ENCODE peak calls at places on chromosomes 3 and 15, in six cellular contexts. V, U, G, W, R and F are unnamed samples.

GRCh38 chr3:55604414-55604813 is 117.3 kb upstream of the WNT5A start:
- DNase-seq in R (no peak), W (no peak), G (no peak), U (no peak), V (no peak), F (no peak)

GRCh38 chr3:32815812-32816438 is 1.9 kb upstream of the TRIM71 start:
- DNase-seq in U (no peak), V (no peak), R (no peak), G (no peak), W (no peak), F (no peak)

GRCh38 chr15:70376929-70377691 is 279.4 kb upstream of the TLE3 start:
- DNase-seq in W (no peak), G (peak), V (peak), U (peak), R (peak), F (no peak)

GRCh38 chr15:77027697-77028450 is 32.9 kb downstream of the PSTPIP1 start:
- DNase-seq in R (peak), G (peak), V (no peak), U (peak), W (no peak), F (no peak)

GRCh38 chr15:69747193-69747592 is 294.6 kb downstream of the RPLP1 start:
- DNase-seq in R (no peak), U (no peak), G (no peak), W (no peak), V (no peak), F (no peak)

GRCh38 chr3:49519916-49520385 is 34.3 kb upstream of the BSN start:
- DNase-seq in R (no peak), U (no peak), G (no peak), V (no peak), W (no peak), F (no peak)

GRCh38 chr15:69604050-69604378 is 151.4 kb downstream of the RPLP1 start:
- DNase-seq in V (no peak), G (peak), R (no peak), U (no peak), W (no peak), F (peak)

GRCh38 chr3:28186748-28187147 is 54.7 kb upstream of the CMC1 start:
- DNase-seq in R (no peak), V (no peak), G (no peak), U (no peak), W (no peak), F (no peak)

GRCh38 chr3:112017081-112017480 is 17.5 kb upstream of the TMPRSS7 start:
- DNase-seq in U (no peak), V (no peak), R (no peak), W (no peak), G (no peak), F (no peak)

GRCh38 chr15:86892774-86893449 is 813.2 kb downstream of the AGBL1 start:
- DNase-seq in V (no peak), U (no peak), W (no peak), G (no peak), R (no peak), F (no peak)

GRCh38 chr15:34820110-34820509 is 24.8 kb upstream of the ACTC1 start:
- DNase-seq in G (no peak), R (no peak), V (no peak), W (no peak), U (no peak), F (no peak)

GRCh38 chr15:101600024-101600423 is 52.2 kb downstream of the TM2D3 start:
- DNase-seq in U (no peak), W (no peak), R (no peak), G (no peak), V (no peak), F (no peak)

GRCh38 chr15:50944692-50945091 is 36.2 kb downstream of the AP4E1 start:
- DNase-seq in U (no peak), V (no peak), W (no peak), G (no peak), R (no peak), F (no peak)

GRCh38 chr3:58486036-58486435 is 5.9 kb upstream of the KCTD6 start:
- DNase-seq in G (no peak), U (no peak), R (no peak), V (no peak), W (no peak), F (no peak)

GRCh38 chr15:82952156-82953081 is at the start of gene HOMER2:
- DNase-seq in R (peak), W (peak), G (peak), V (no peak), U (peak), F (no peak)

GRCh38 chr3:171691485-171691884 is 118.8 kb downstream of the PLD1 start:
- DNase-seq in U (no peak), W (no peak), R (no peak), G (no peak), V (no peak), F (no peak)

GRCh38 chr3:115930168-115930567 is 306.9 kb downstream of the GAP43 start:
- DNase-seq in V (no peak), R (no peak), W (no peak), G (no peak), U (no peak), F (no peak)

GRCh38 chr3:150254199-150254786 is 153.8 kb upstream of the TSC22D2 start:
- DNase-seq in G (no peak), W (no peak), U (no peak), R (no peak), V (no peak), F (no peak)

GRCh38 chr3:122356402-122356801 is 26.6 kb downstream of the MIX23 start:
- DNase-seq in R (peak), G (peak), V (no peak), W (peak), U (no peak), F (no peak)

GRCh38 chr3:185572183-185572582 is 13.9 kb upstream of the SENP2 start:
- DNase-seq in V (no peak), W (no peak), U (no peak), G (no peak), R (no peak), F (no peak)

GRCh38 chr15:44971036-44971435 is 14.5 kb downstream of the TERB2 start:
- DNase-seq in W (no peak), V (no peak), G (no peak), R (no peak), U (no peak), F (no peak)